ENCODE peak calls at places on chromosome 15, in seven cellular contexts. One of them, this sample, is unnamed.

GRCh38 chr15:56804908-56805307 is 71.6 kb upstream of the ZNF280D start:
- DNase-seq in tibial nerve: no peak
- DNase-seq in left lung: no peak
- DNase-seq in OCI-LY7: no peak
- DNase-seq in mammary epithelial cell: no peak
- DNase-seq in heart left ventricle: no peak
- DNase-seq in GM23338: no peak
- DNase-seq in this sample: no peak

GRCh38 chr15:88506628-88507027 is 39.1 kb downstream of the MRPS11 start:
- DNase-seq in tibial nerve: no peak
- DNase-seq in left lung: no peak
- DNase-seq in OCI-LY7: no peak
- DNase-seq in mammary epithelial cell: no peak
- DNase-seq in heart left ventricle: no peak
- DNase-seq in GM23338: no peak
- DNase-seq in this sample: no peak

GRCh38 chr15:87871130-87871737 is 385.3 kb downstream of the NTRK3 start:
- DNase-seq in tibial nerve: no peak
- DNase-seq in left lung: no peak
- DNase-seq in OCI-LY7: no peak
- DNase-seq in mammary epithelial cell: no peak
- DNase-seq in heart left ventricle: no peak
- DNase-seq in GM23338: no peak
- DNase-seq in this sample: no peak

GRCh38 chr15:100759698-100760356 is 119.8 kb upstream of the ALDH1A3 start:
- DNase-seq in tibial nerve: no peak
- DNase-seq in left lung: no peak
- DNase-seq in OCI-LY7: no peak
- DNase-seq in mammary epithelial cell: peak; percentile 76
- DNase-seq in heart left ventricle: no peak
- DNase-seq in GM23338: no peak
- DNase-seq in this sample: peak; percentile 69

GRCh38 chr15:31457161-31457560 is 130.5 kb downstream of the KLF13 start:
- DNase-seq in tibial nerve: no peak
- DNase-seq in left lung: no peak
- DNase-seq in OCI-LY7: peak; percentile 67
- DNase-seq in mammary epithelial cell: peak; percentile 9
- DNase-seq in heart left ventricle: no peak
- DNase-seq in GM23338: no peak
- DNase-seq in this sample: no peak

GRCh38 chr15:97902140-97902780 is 58.2 kb upstream of the ARRDC4 start:
- DNase-seq in tibial nerve: no peak
- DNase-seq in left lung: no peak
- DNase-seq in OCI-LY7: no peak
- DNase-seq in mammary epithelial cell: peak; percentile 44
- DNase-seq in heart left ventricle: no peak
- DNase-seq in GM23338: no peak
- DNase-seq in this sample: peak; percentile 81

GRCh38 chr15:25408428-25408827 is 30.4 kb downstream of the UBE3A start:
- DNase-seq in tibial nerve: no peak
- DNase-seq in left lung: no peak
- DNase-seq in OCI-LY7: no peak
- DNase-seq in mammary epithelial cell: no peak
- DNase-seq in heart left ventricle: no peak
- DNase-seq in GM23338: no peak
- DNase-seq in this sample: no peak

GRCh38 chr15:44676676-44677075 is 13.2 kb upstream of the SPG11 start:
- DNase-seq in tibial nerve: no peak
- DNase-seq in left lung: no peak
- DNase-seq in OCI-LY7: no peak
- DNase-seq in mammary epithelial cell: no peak
- DNase-seq in heart left ventricle: no peak
- DNase-seq in GM23338: no peak
- DNase-seq in this sample: no peak

GRCh38 chr15:66423149-66423548 is 36.4 kb downstream of the MAP2K1 start:
- DNase-seq in tibial nerve: no peak
- DNase-seq in left lung: no peak
- DNase-seq in OCI-LY7: no peak
- DNase-seq in mammary epithelial cell: no peak
- DNase-seq in heart left ventricle: no peak
- DNase-seq in GM23338: no peak
- DNase-seq in this sample: no peak

GRCh38 chr15:66429117-66429516 is 42.4 kb downstream of the MAP2K1 start:
- DNase-seq in tibial nerve: no peak
- DNase-seq in left lung: no peak
- DNase-seq in OCI-LY7: no peak
- DNase-seq in mammary epithelial cell: no peak
- DNase-seq in heart left ventricle: no peak
- DNase-seq in GM23338: no peak
- DNase-seq in this sample: no peak

GRCh38 chr15:66424963-66425612 is 38.4 kb downstream of the MAP2K1 start:
- DNase-seq in tibial nerve: no peak
- DNase-seq in left lung: no peak
- DNase-seq in OCI-LY7: no peak
- DNase-seq in mammary epithelial cell: no peak
- DNase-seq in heart left ventricle: no peak
- DNase-seq in GM23338: no peak
- DNase-seq in this sample: no peak

GRCh38 chr15:66422347-66422746 is 35.6 kb downstream of the MAP2K1 start:
- DNase-seq in tibial nerve: no peak
- DNase-seq in left lung: no peak
- DNase-seq in OCI-LY7: no peak
- DNase-seq in mammary epithelial cell: no peak
- DNase-seq in heart left ventricle: no peak
- DNase-seq in GM23338: no peak
- DNase-seq in this sample: no peak

DNA sequence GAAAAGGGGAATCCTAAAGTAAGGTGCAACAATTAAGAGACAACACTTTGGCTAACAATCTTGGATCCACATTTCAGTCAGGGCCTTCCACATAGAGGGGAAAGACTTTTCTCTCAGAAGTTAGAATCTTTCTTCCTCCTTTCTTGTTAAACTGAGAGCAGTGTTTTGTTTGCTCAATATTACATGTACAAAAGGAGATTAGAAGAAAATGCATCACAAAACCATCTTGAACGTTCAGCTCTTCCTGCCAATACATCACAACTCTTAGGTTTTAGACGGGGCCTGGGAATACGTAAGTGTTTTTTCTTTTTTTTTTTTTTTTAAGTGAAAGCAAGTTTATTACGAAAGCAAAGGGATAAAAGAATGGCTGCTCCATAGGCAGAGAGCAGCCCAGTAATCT is 39.1 kb downstream of the MAP2K1 start:
- DNase-seq in tibial nerve: no peak
- DNase-seq in left lung: no peak
- DNase-seq in OCI-LY7: no peak
- DNase-seq in mammary epithelial cell: no peak
- DNase-seq in heart left ventricle: no peak
- DNase-seq in GM23338: no peak
- DNase-seq in this sample: no peak
- H3K27ac ChIP-seq in tibial nerve: no peak overlapping the region
- H3K27ac ChIP-seq in left lung: no peak overlapping the region
- H3K27ac ChIP-seq in OCI-LY7: no peak overlapping the region
- H3K27ac ChIP-seq in mammary epithelial cell: no peak overlapping the region
- H3K27ac ChIP-seq in heart left ventricle: no peak overlapping the region
- H3K27ac ChIP-seq in GM23338: no peak overlapping the region
- H3K27ac ChIP-seq in this sample: no peak overlapping the region

GRCh38 chr15:29455530-29455929 is 185.9 kb upstream of the NSMCE3 start:
- DNase-seq in tibial nerve: no peak
- DNase-seq in left lung: no peak
- DNase-seq in OCI-LY7: no peak
- DNase-seq in mammary epithelial cell: no peak
- DNase-seq in heart left ventricle: no peak
- DNase-seq in GM23338: no peak
- DNase-seq in this sample: no peak

GRCh38 chr15:29457729-29458128 is 188.1 kb upstream of the NSMCE3 start:
- DNase-seq in tibial nerve: no peak
- DNase-seq in left lung: no peak
- DNase-seq in OCI-LY7: no peak
- DNase-seq in mammary epithelial cell: no peak
- DNase-seq in heart left ventricle: no peak
- DNase-seq in GM23338: no peak
- DNase-seq in this sample: no peak

GRCh38 chr15:29456255-29456654 is 186.6 kb upstream of the NSMCE3 start:
- DNase-seq in tibial nerve: no peak
- DNase-seq in left lung: no peak
- DNase-seq in OCI-LY7: no peak
- DNase-seq in mammary epithelial cell: no peak
- DNase-seq in heart left ventricle: no peak
- DNase-seq in GM23338: no peak
- DNase-seq in this sample: no peak

GRCh38 chr15:29456964-29457363 is 187.3 kb upstream of the NSMCE3 start:
- DNase-seq in tibial nerve: no peak
- DNase-seq in left lung: no peak
- DNase-seq in OCI-LY7: no peak
- DNase-seq in mammary epithelial cell: no peak
- DNase-seq in heart left ventricle: no peak
- DNase-seq in GM23338: no peak
- DNase-seq in this sample: no peak

DNA sequence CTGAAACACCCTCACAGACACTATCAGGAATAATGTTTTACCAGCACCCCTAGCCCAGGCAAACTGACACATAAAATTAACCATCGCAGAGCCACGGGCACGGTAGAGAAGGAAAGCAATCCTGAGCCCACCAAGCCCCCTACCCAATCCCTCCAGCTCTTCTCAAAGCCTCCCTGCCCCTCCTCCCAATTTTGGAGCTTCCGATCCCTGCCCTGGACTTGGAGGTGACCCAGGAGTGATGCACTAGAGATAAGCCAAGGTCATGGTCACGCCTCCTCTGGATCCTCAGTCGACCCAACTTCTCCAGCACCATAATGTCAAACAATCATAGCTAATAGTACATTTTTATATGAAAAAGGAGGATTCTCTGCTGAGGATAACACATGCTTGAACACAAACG is 188.7 kb upstream of the NSMCE3 start:
- DNase-seq in tibial nerve: no peak
- DNase-seq in left lung: no peak
- DNase-seq in OCI-LY7: no peak
- DNase-seq in mammary epithelial cell: no peak
- DNase-seq in heart left ventricle: no peak
- DNase-seq in GM23338: no peak
- DNase-seq in this sample: no peak
- H3K27ac ChIP-seq in tibial nerve: no peak overlapping the region
- H3K27ac ChIP-seq in left lung: no peak overlapping the region
- H3K27ac ChIP-seq in OCI-LY7: no peak overlapping the region
- H3K27ac ChIP-seq in mammary epithelial cell: no peak overlapping the region
- H3K27ac ChIP-seq in heart left ventricle: no peak overlapping the region
- H3K27ac ChIP-seq in GM23338: no peak overlapping the region
- H3K27ac ChIP-seq in this sample: no peak overlapping the region

GRCh38 chr15:51077565-51078153 is 17.0 kb downstream of the TNFAIP8L3 start:
- DNase-seq in tibial nerve: peak; percentile 64
- DNase-seq in left lung: peak; percentile 87
- DNase-seq in OCI-LY7: peak; percentile 78
- DNase-seq in mammary epithelial cell: no peak
- DNase-seq in heart left ventricle: peak; percentile 57
- DNase-seq in GM23338: peak; percentile 96
- DNase-seq in this sample: no peak

GRCh38 chr15:51076898-51077564 is 17.7 kb downstream of the TNFAIP8L3 start:
- DNase-seq in tibial nerve: no peak
- DNase-seq in left lung: peak; percentile 84
- DNase-seq in OCI-LY7: no peak
- DNase-seq in mammary epithelial cell: no peak
- DNase-seq in heart left ventricle: peak; percentile 38
- DNase-seq in GM23338: peak; percentile 73
- DNase-seq in this sample: no peak

GRCh38 chr15:51074926-51075325 is 19.8 kb downstream of the TNFAIP8L3 start:
- DNase-seq in tibial nerve: no peak
- DNase-seq in left lung: no peak
- DNase-seq in OCI-LY7: no peak
- DNase-seq in mammary epithelial cell: no peak
- DNase-seq in heart left ventricle: no peak
- DNase-seq in GM23338: no peak
- DNase-seq in this sample: no peak

GRCh38 chr15:51075364-51075763 is 19.3 kb downstream of the TNFAIP8L3 start:
- DNase-seq in tibial nerve: no peak
- DNase-seq in left lung: no peak
- DNase-seq in OCI-LY7: no peak
- DNase-seq in mammary epithelial cell: no peak
- DNase-seq in heart left ventricle: peak; percentile 52
- DNase-seq in GM23338: no peak
- DNase-seq in this sample: no peak

DNA sequence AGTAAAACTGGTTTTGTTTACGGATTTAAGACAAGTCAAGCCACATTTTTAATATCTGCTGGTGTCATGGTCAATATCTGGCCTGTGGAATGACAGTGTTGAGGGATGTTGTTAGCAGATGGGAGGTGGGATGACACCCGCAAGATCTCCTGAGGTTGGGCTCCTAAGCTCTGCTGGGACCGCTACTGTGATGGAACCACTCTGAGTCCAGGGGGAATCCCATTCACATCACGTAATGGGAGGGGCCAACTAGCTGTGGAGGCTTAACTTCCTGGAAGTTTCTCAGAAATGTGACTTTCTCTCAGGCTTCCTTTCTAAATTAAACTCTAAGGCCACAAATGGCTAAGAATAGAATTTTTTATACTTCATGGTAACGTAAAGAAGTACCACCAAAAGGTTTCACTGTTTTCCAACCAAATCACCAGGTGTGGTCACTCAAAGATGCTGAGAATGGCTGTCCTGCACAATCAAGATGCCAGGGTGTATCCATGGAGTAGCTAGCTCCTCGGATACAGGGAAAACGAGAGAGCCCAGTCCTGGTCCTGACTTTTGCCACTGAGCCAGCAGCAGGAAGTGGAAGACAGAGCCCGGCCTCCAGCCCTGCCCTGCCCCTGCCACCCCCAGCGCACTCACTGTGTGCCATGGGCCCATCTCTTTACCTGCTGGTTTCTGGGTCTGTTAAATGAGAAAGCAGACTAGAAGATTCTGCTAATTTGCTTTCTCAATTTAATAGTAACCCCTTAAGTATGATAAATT is 18.4 kb downstream of the TNFAIP8L3 start:
- DNase-seq in tibial nerve: no peak
- DNase-seq in left lung: no peak
- DNase-seq in OCI-LY7: no peak
- DNase-seq in mammary epithelial cell: no peak
- DNase-seq in heart left ventricle: no peak
- DNase-seq in GM23338: no peak
- DNase-seq in this sample: no peak
- H3K27ac ChIP-seq in tibial nerve: no peak overlapping the region
- H3K27ac ChIP-seq in left lung: no peak overlapping the region
- H3K27ac ChIP-seq in OCI-LY7: no peak overlapping the region
- H3K27ac ChIP-seq in mammary epithelial cell: no peak overlapping the region
- H3K27ac ChIP-seq in heart left ventricle: peak overlapping the region; percentile 64
- H3K27ac ChIP-seq in GM23338: no peak overlapping the region
- H3K27ac ChIP-seq in this sample: no peak overlapping the region

GRCh38 chr15:70491641-70492040 is 271.7 kb downstream of the UACA start:
- DNase-seq in tibial nerve: no peak
- DNase-seq in left lung: no peak
- DNase-seq in OCI-LY7: no peak
- DNase-seq in mammary epithelial cell: no peak
- DNase-seq in heart left ventricle: no peak
- DNase-seq in GM23338: no peak
- DNase-seq in this sample: no peak

GRCh38 chr15:70493787-70494514 is 269.4 kb downstream of the UACA start:
- DNase-seq in tibial nerve: no peak
- DNase-seq in left lung: no peak
- DNase-seq in OCI-LY7: no peak
- DNase-seq in mammary epithelial cell: no peak
- DNase-seq in heart left ventricle: no peak
- DNase-seq in GM23338: no peak
- DNase-seq in this sample: no peak

GRCh38 chr15:70493376-70493775 is 270.0 kb downstream of the UACA start:
- DNase-seq in tibial nerve: no peak
- DNase-seq in left lung: no peak
- DNase-seq in OCI-LY7: no peak
- DNase-seq in mammary epithelial cell: no peak
- DNase-seq in heart left ventricle: no peak
- DNase-seq in GM23338: no peak
- DNase-seq in this sample: no peak

GRCh38 chr15:70491183-70491621 is 272.2 kb downstream of the UACA start:
- DNase-seq in tibial nerve: no peak
- DNase-seq in left lung: no peak
- DNase-seq in OCI-LY7: peak; percentile 53
- DNase-seq in mammary epithelial cell: peak; percentile 34
- DNase-seq in heart left ventricle: no peak
- DNase-seq in GM23338: no peak
- DNase-seq in this sample: no peak

GRCh38 chr15:70492240-70493177 is 270.8 kb downstream of the UACA start:
- DNase-seq in tibial nerve: no peak
- DNase-seq in left lung: peak; percentile 94
- DNase-seq in OCI-LY7: peak; percentile 87
- DNase-seq in mammary epithelial cell: peak; percentile 90
- DNase-seq in heart left ventricle: peak; percentile 53
- DNase-seq in GM23338: peak; percentile 19
- DNase-seq in this sample: no peak
- H3K27ac ChIP-seq in tibial nerve: no peak overlapping the region
- H3K27ac ChIP-seq in left lung: no peak overlapping the region
- H3K27ac ChIP-seq in OCI-LY7: peak overlapping the region; percentile 80
- H3K27ac ChIP-seq in mammary epithelial cell: no peak overlapping the region
- H3K27ac ChIP-seq in heart left ventricle: no peak overlapping the region
- H3K27ac ChIP-seq in GM23338: no peak overlapping the region
- H3K27ac ChIP-seq in this sample: peak overlapping the region; percentile 57

This sample was measured in epithelial cell of prostate.